ENCODE peak calls at places on chromosomes 11 and 22, in four cellular contexts. One of them, this sample, is unnamed.

GRCh38 chr11:211295-211694 is 3.8 kb downstream of the RIC8A start:
- ATAC-seq in right cardiac atrium: no peak
- ATAC-seq in left colon: no peak
- ATAC-seq in A549: no peak
- ATAC-seq in this sample: no peak

GRCh38 chr22:33785283-33785991 is 134.8 kb downstream of the LARGE1 start:
- ATAC-seq in left colon: no peak
- ATAC-seq in A549: no peak
- ATAC-seq in right cardiac atrium: no peak
- ATAC-seq in this sample: peak

GRCh38 chr11:92845390-92846185 is 123.9 kb upstream of the MTNR1B start:
- ATAC-seq in right cardiac atrium: no peak
- ATAC-seq in A549: no peak
- ATAC-seq in left colon: no peak
- ATAC-seq in this sample: peak

GRCh38 chr11:23846902-23847422 is 649.9 kb upstream of the LUZP2 start:
- ATAC-seq in A549: no peak
- ATAC-seq in right cardiac atrium: no peak
- ATAC-seq in left colon: no peak
- ATAC-seq in this sample: no peak

GRCh38 chr11:46513934-46514342 is 79.9 kb downstream of the AMBRA1 start:
- ATAC-seq in left colon: peak
- ATAC-seq in A549: no peak
- ATAC-seq in right cardiac atrium: peak
- ATAC-seq in this sample: peak

GRCh38 chr22:37544955-37545702 is 15.2 kb upstream of the CDC42EP1 start:
- ATAC-seq in left colon: peak
- ATAC-seq in right cardiac atrium: peak
- ATAC-seq in A549: peak
- ATAC-seq in this sample: peak

GRCh38 chr11:116866774-116867455 is 29.5 kb upstream of the APOA1 start:
- ATAC-seq in right cardiac atrium: no peak
- ATAC-seq in A549: no peak
- ATAC-seq in left colon: no peak
- ATAC-seq in this sample: no peak

GRCh38 chr11:111523343-111523742 is 8.8 kb downstream of the HOATZ start:
- ATAC-seq in right cardiac atrium: no peak
- ATAC-seq in A549: no peak
- ATAC-seq in left colon: no peak
- ATAC-seq in this sample: no peak

GRCh38 chr11:119751281-119752060 is 22.5 kb upstream of the NECTIN1 start:
- ATAC-seq in A549: no peak
- ATAC-seq in right cardiac atrium: no peak
- ATAC-seq in left colon: no peak
- ATAC-seq in this sample: no peak

GRCh38 chr11:36394056-36394455 is 98.0 kb downstream of the PRR5L start:
- ATAC-seq in right cardiac atrium: no peak
- ATAC-seq in A549: no peak
- ATAC-seq in left colon: no peak
- ATAC-seq in this sample: no peak

GRCh38 chr22:24685804-24686203 is 82.8 kb downstream of the GGT1 start:
- ATAC-seq in left colon: no peak
- ATAC-seq in right cardiac atrium: peak
- ATAC-seq in A549: no peak
- ATAC-seq in this sample: no peak

GRCh38 chr11:88520391-88520790 is 182.9 kb upstream of the CTSC start:
- ATAC-seq in right cardiac atrium: no peak
- ATAC-seq in left colon: no peak
- ATAC-seq in A549: no peak
- ATAC-seq in this sample: no peak

GRCh38 chr11:4025957-4026324 is 68.7 kb upstream of the RRM1 start:
- ATAC-seq in A549: no peak
- ATAC-seq in left colon: no peak
- ATAC-seq in right cardiac atrium: peak
- ATAC-seq in this sample: no peak

GRCh38 chr11:27282141-27282590 is 80.8 kb downstream of the CCDC34 start:
- ATAC-seq in right cardiac atrium: peak
- ATAC-seq in left colon: no peak
- ATAC-seq in A549: peak
- ATAC-seq in this sample: peak

GRCh38 chr11:29734287-29734686 is 282.5 kb downstream of the KCNA4 start:
- ATAC-seq in A549: no peak
- ATAC-seq in right cardiac atrium: no peak
- ATAC-seq in left colon: no peak
- ATAC-seq in this sample: no peak

GRCh38 chr11:12765428-12765827 is 91.2 kb downstream of the TEAD1 start:
- ATAC-seq in left colon: peak
- ATAC-seq in right cardiac atrium: peak
- ATAC-seq in A549: no peak
- ATAC-seq in this sample: no peak

GRCh38 chr11:40227730-40228129 is 1231.7 kb downstream of the LRRC4C start:
- ATAC-seq in left colon: no peak
- ATAC-seq in A549: no peak
- ATAC-seq in right cardiac atrium: no peak
- ATAC-seq in this sample: no peak